ENCODE peak calls at places on chromosomes 16 and 17, in nine cellular contexts. A is BE2C, K is nephron progenitor cell, C is glutamatergic neuron, I is neural progenitor cell, W is SK-N-SH, B is cardiac fibroblast, M is fibroblast of lung, J is pancreas. H is an unnamed sample.

GRCh38 chr16:2507679-2508064 is 6.1 kb upstream of the ATP6V0C start:
- DNase-seq in A (no peak), K (no peak), C (no peak), I (no peak), W (no peak), B (no peak), M (no peak), J (no peak), H (no peak)

GRCh38 chr16:5615868-5616642 is 518.5 kb upstream of the EEF2KMT start:
- DNase-seq in A (peak), K (peak), C (peak), I (peak), W (peak), B (no peak), M (peak), J (peak), H (peak)

GRCh38 chr17:48351916-48352332 is 78.1 kb downstream of the SKAP1 start:
- DNase-seq in A (no peak), K (no peak), C (no peak), I (peak), W (peak), B (peak), M (peak), J (no peak), H (no peak)

GRCh38 chr17:77571141-77571540 is 387.4 kb upstream of the TNRC6C start:
- DNase-seq in A (no peak), K (peak), C (no peak), I (peak), W (no peak), B (no peak), M (no peak), J (no peak), H (no peak)

GRCh38 chr16:86228713-86229112 is 281.6 kb upstream of the FOXF1 start:
- DNase-seq in A (no peak), K (no peak), C (no peak), I (no peak), W (no peak), B (no peak), M (no peak), J (no peak), H (no peak)

GRCh38 chr16:19148189-19148588 is 19.9 kb upstream of the SYT17 start:
- DNase-seq in A (no peak), K (no peak), C (no peak), I (no peak), W (no peak), B (no peak), M (no peak), J (no peak), H (no peak)

GRCh38 chr16:19907161-19907992 is 22.7 kb upstream of the GPRC5B start:
- DNase-seq in A (peak), K (peak), C (peak), I (peak), W (peak), B (peak), M (peak), J (peak), H (peak)

GRCh38 chr16:75288596-75289120 is 37.2 kb upstream of the BCAR1 start:
- DNase-seq in A (no peak), K (no peak), C (no peak), I (no peak), W (no peak), B (no peak), M (no peak), J (no peak), H (no peak)

GRCh38 chr16:11331967-11332366 is 13.3 kb upstream of the RMI2 start:
- DNase-seq in A (no peak), K (no peak), C (no peak), I (no peak), W (no peak), B (no peak), M (no peak), J (no peak), H (no peak)

GRCh38 chr17:13140750-13141149 is 122.9 kb upstream of the ELAC2 start:
- DNase-seq in A (no peak), K (no peak), C (no peak), I (peak), W (no peak), B (no peak), M (peak), J (no peak), H (no peak)

DNA sequence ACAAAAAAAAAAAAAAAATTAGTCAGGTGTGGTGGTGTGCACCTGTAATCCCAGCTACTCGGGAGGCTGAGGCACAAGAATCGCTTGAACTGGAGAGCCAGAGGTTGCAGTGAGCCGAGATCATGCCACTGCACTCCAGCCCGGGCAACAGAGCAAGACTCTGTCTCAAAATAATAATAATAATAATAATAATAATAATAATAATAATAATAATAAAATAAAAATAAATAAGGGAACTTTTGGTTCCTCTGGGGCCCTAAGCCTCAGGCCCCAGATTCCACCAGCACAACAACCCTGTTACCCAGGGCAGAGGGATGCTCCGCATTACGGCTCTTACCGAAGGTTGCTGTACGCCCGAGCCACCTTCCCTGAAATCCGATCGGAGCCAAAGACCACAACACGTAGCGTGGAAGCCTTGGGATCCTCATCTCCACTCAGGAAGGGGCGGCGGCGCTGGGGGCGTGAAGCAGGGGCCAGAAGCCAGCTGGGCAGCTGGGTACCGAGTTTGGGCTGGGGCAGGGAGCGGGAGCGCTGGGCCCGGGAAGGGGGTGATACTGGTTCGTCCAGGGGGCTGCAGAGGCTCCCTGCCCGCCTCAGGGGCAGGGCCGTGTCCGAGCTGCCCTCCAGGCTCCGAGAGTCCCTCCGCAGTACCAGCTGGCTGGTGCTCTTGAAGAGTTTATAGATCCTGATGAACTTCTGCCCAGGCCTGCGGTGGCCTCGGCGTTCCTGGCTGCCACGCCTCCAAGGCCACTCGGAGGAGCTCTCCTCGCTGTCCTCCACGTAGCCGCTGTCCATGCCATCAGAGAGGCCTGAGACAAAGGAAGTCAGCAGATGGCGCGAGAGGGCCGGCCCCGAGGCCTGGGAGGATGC is 20.6 kb upstream of the PIK3R6 start:
- DNase-seq in A (no peak), K (peak), C (peak), I (peak), W (peak), B (peak), M (peak), J (no peak), H (peak)
- TF ChIP-seq CTCF in A (no peak), K (peak), C (no peak), I (peak), W (peak), B (peak), M (peak), J (no peak), H (no peak)

DNA sequence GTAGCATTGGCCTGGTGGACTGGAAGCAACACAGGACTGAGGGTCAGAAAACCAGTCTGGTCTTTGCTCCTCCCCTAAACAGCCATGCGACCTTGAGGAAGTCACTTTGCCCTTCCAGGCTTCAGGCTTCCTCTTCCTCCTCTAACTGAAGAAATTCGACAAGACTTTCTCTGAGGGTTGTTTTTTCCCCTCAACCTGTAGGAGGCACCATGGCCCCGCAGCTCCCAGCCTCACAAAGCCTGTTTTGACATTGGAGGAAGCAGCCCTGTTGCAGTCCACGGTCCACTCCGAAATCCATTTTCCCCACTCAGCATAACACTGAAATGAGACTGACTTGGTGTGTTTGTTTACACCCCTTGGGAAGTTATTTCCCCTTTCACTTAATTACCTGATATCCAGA is 41.2 kb upstream of the PIRT start:
- DNase-seq in A (no peak), K (peak), C (peak), I (peak), W (peak), B (peak), M (no peak), J (peak), H (no peak)
- TF ChIP-seq CTCF in A (no peak), K (peak), C (peak), I (peak), W (no peak), B (peak), M (peak), J (no peak), H (no peak)

GRCh38 chr17:8918811-8919210 is 46.7 kb downstream of the PIK3R5 start:
- DNase-seq in A (no peak), K (no peak), C (no peak), I (no peak), W (no peak), B (peak), M (peak), J (no peak), H (no peak)
- TF ChIP-seq CTCF in A (no peak), K (no peak), C (no peak), I (no peak), W (no peak), B (no peak), M (no peak), J (no peak), H (no peak)

GRCh38 chr17:74815671-74816370 is 39.7 kb upstream of the NAT9 start:
- DNase-seq in A (no peak), K (no peak), C (peak), I (peak), W (no peak), B (no peak), M (no peak), J (no peak), H (peak)
- TF ChIP-seq CTCF in A (peak), K (peak), C (peak), I (peak), W (peak), B (no peak), M (no peak), J (no peak), H (peak)

GRCh38 chr17:6857904-6858303 is 26.4 kb upstream of the TEKT1 start:
- DNase-seq in A (no peak), K (no peak), C (no peak), I (no peak), W (no peak), B (no peak), M (no peak), J (no peak), H (no peak)

GRCh38 chr17:6857336-6857735 is 25.8 kb upstream of the TEKT1 start:
- DNase-seq in A (no peak), K (no peak), C (no peak), I (no peak), W (no peak), B (no peak), M (no peak), J (no peak), H (no peak)

GRCh38 chr17:6856054-6856453 is 24.5 kb upstream of the TEKT1 start:
- DNase-seq in A (no peak), K (no peak), C (no peak), I (no peak), W (no peak), B (no peak), M (no peak), J (no peak), H (no peak)

DNA sequence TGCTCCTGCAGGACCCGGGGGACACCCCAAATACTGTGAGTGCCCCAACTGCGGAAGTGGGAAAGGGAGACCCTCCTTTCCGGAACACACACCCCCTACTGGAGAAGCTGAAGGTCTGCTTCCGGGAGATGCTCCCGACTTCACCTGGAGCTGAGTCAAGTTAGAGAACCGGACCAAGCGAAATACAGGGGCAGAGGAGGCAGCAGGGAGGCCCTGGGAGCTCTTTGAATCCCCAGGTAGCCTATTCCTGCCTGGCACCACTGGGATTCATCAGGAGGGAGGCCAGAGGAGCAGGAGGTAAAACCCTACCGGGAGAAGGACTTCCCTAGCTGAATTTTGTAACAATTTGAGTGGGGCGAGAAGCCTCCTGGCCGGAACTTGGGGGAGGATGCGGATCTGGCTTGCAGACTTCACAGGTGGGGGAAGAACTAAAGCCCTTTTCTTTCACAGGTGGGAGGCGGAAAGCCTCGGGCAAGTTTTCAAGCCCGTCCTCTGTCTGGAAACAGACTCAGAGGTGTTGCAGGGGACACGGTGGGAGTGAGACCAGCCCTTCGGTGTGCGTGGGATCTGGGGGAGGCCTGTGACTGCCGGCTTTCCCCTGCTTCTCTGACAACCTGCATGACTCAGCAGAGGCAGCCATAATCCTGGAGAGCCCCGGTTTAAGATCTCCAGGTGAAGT is 22.4 kb upstream of the TEKT1 start:
- DNase-seq in A (no peak), K (no peak), C (no peak), I (peak), W (no peak), B (no peak), M (no peak), J (peak), H (peak)
- TF ChIP-seq CTCF in A (peak), K (peak), C (peak), I (peak), W (peak), B (peak), M (peak), J (peak), H (peak)

GRCh38 chr17:16285646-16286008 is 67.6 kb downstream of the CENPV start:
- DNase-seq in A (no peak), K (no peak), C (no peak), I (no peak), W (no peak), B (no peak), M (no peak), J (no peak), H (peak)
- TF ChIP-seq CTCF in A (peak), K (no peak), C (no peak), I (peak), W (peak), B (peak), M (peak), J (no peak), H (no peak)

GRCh38 chr17:15263680-15264079 is 1.4 kb downstream of the PMP22 start:
- DNase-seq in A (no peak), K (no peak), C (no peak), I (no peak), W (no peak), B (peak), M (no peak), J (no peak), H (no peak)

GRCh38 chr17:15261063-15261817 is 3.9 kb downstream of the PMP22 start:
- DNase-seq in A (peak), K (peak), C (peak), I (peak), W (peak), B (peak), M (peak), J (peak), H (peak)

GRCh38 chr17:15261818-15262290 is 3.3 kb downstream of the PMP22 start:
- DNase-seq in A (peak), K (peak), C (no peak), I (peak), W (no peak), B (peak), M (peak), J (no peak), H (peak)

GRCh38 chr17:15263206-15263579 is 1.9 kb downstream of the PMP22 start:
- DNase-seq in A (peak), K (peak), C (no peak), I (peak), W (peak), B (peak), M (peak), J (peak), H (peak)

DNA sequence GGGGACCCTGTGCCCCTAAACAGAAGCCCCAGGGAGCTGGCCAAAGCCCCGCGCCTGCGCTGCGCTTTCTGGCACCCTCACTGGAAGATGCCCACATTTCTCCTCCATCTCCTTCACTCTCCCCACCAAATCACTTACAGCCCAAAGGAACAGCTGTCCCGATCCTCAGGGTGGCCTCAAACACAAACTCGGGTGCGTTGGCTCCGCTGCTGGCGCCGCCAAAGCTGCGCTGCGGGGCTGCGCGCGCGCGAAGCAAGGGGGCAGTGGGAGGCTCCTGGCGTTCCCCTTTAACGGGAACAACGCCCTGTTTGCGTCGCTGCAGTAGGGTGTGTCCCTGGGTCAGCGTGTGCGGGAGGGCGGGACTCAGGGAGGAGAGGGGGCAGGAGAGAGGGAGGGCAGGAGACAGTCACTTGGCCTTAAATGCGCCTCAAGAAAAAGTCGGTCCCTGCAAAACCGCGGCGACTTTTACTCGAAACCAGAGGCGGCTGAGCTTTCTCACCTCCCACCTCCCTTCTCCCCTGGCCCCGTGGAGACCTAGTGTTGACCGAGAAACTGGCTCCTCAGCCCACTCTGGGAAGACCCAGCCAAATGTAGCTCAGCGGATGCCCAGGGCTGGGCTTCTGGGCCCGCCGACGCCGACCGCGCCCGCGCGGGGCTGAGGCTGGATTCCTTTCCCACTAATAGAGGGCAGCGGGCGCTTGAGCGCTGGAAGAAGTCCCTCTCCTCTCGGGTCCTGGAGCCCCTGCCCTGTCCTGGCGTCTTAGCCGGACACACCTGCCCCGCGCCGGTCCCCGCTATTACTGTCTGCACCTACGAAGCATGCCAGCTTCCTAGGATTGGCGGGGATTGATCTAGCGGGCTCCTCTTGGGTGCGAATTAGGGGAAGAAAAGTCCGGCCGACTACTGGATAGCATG is 2.6 kb downstream of the PMP22 start:
- DNase-seq in A (peak), K (peak), C (peak), I (peak), W (peak), B (peak), M (peak), J (peak), H (peak)
- TF ChIP-seq CTCF in A (no peak), K (no peak), C (no peak), I (no peak), W (no peak), B (peak), M (peak), J (no peak), H (no peak)

H was measured in endothelial cell.